ENCODE peak calls at places on chromosomes 4 and X, in five cellular contexts. E is adrenal gland, I is uterus, A is cardiac muscle cell, O is neural progenitor cell. L is an unnamed sample.

GRCh38 chr4:34105311-34105710 is 2139.0 kb downstream of the ARAP2 start:
- DNase-seq in O (no peak), I (no peak), A (no peak), E (no peak), L (no peak)

GRCh38 chrX:28542791-28543190 is 44.5 kb upstream of the IL1RAPL1 start:
- DNase-seq in E (no peak), A (no peak), I (no peak), O (no peak), L (no peak)

GRCh38 chrX:85828771-85829170 is 218.6 kb downstream of the CHM start:
- DNase-seq in E (no peak), A (no peak), I (no peak), O (no peak), L (no peak)

GRCh38 chr4:67735325-67735724 is 18.9 kb downstream of the GNRHR start:
- DNase-seq in I (no peak), E (no peak), A (no peak), O (no peak), L (no peak)

GRCh38 chrX:102958794-102959193 is 21.7 kb downstream of the RAB40AL start:
- DNase-seq in A (no peak), I (no peak), O (no peak), E (no peak), L (no peak)

GRCh38 chr4:26522478-26522877 is 32.2 kb upstream of the CCKAR start:
- DNase-seq in I (no peak), O (no peak), A (no peak), E (no peak), L (no peak)

GRCh38 chr4:60868232-60868960 is 331.7 kb upstream of the ADGRL3 start:
- DNase-seq in E (no peak), A (no peak), I (no peak), O (no peak), L (no peak)

GRCh38 chr4:1501754-1502500 is 95.7 kb upstream of the NKX1-1 start:
- DNase-seq in I (peak; percentile 7), A (no peak), O (no peak), E (peak; percentile 2), L (peak; percentile 1)

GRCh38 chr4:115433501-115433900 is 320.1 kb upstream of the NDST4 start:
- DNase-seq in A (no peak), E (no peak), O (no peak), I (no peak), L (no peak)

GRCh38 chr4:95362906-95363578 is 185.7 kb downstream of the UNC5C start:
- DNase-seq in A (peak; percentile 32), I (peak; percentile 32), E (peak; percentile 13), O (peak; percentile 49), L (peak; percentile 56)

GRCh38 chr4:155582971-155583437 is 83.6 kb upstream of the GUCY1A1 start:
- DNase-seq in E (no peak), O (no peak), I (no peak), A (no peak), L (no peak)
- H3K27ac ChIP-seq in E (no peak overlapping the region), O (no peak overlapping the region), I (no peak overlapping the region), A (no peak overlapping the region), L (peak overlapping the region; percentile 47)

GRCh38 chr4:142314686-142315085 is 531.4 kb downstream of the INPP4B start:
- DNase-seq in A (no peak), O (no peak), E (no peak), I (no peak), L (no peak)
- H3K4me1 ChIP-seq in A (no peaks in the 10 kb centered on the region), O (no peaks in the 10 kb centered on the region), E (peaks cover 6% of the 10 kb centered on the region), I (no peaks in the 10 kb centered on the region), L (peaks cover 6% of the 10 kb centered on the region)

DNA sequence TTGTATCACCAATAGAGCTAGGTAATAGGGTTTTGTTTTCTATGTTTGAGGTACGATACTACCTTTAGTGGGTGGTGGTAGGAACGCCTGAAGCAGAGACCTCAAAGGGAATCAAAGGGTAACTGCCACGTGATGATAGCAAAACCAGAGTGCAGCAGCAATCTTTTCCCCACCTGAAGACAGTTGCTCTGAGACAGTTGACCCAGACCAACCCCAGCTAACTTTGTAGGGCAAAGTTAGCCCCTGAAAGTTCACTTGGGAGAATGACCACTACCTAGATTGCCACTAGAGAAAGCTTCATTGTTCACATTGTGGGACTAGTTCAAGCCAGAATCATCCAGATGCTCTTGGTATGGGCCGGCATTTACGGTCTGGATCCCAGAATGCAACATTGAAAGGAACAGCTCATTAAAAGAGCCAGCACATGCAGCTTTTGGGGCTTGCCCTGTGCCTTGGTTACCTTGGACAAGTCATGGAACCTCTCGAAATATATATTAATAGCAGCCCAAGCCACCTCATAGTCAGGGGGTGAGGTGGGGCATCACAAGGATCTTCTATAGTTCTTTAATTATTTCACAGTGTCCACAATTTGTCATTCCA is 4.0 kb downstream of the SEPTIN6 start:
- DNase-seq in A (no peak), E (no peak), O (no peak), I (no peak), L (no peak)
- H3K27ac ChIP-seq in A (no peak overlapping the region), E (no peak overlapping the region), O (no peak overlapping the region), I (no peak overlapping the region), L (no peak overlapping the region)

GRCh38 chrX:97284531-97284930 is 400.8 kb downstream of the RPA4 start:
- DNase-seq in E (no peak), A (no peak), O (no peak), I (no peak), L (no peak)

GRCh38 chrX:97294016-97294415 is 410.3 kb downstream of the RPA4 start:
- DNase-seq in I (no peak), A (no peak), E (no peak), O (no peak), L (no peak)

GRCh38 chrX:97295954-97296353 is 412.2 kb downstream of the RPA4 start:
- DNase-seq in I (no peak), A (no peak), E (no peak), O (no peak), L (no peak)

GRCh38 chrX:97290199-97290598 is 406.5 kb downstream of the RPA4 start:
- DNase-seq in E (no peak), I (no peak), O (no peak), A (no peak), L (no peak)
- H3K4me1 ChIP-seq in E (no peaks in the 10 kb centered on the region), I (no peaks in the 10 kb centered on the region), O (peaks cover 6% of the 10 kb centered on the region), A (no peaks in the 10 kb centered on the region), L (no peaks in the 10 kb centered on the region)

GRCh38 chr4:22512306-22512705 is 3.6 kb downstream of the ADGRA3 start:
- DNase-seq in E (no peak), O (no peak), A (no peak), I (no peak), L (no peak)

GRCh38 chr4:22515145-22515887 is 550 bp downstream of the ADGRA3 start:
- DNase-seq in E (peak; percentile 76), I (peak; percentile 66), O (peak; percentile 84), A (peak; percentile 83), L (peak; percentile 88)

GRCh38 chr4:22515888-22516541 is at the start of gene ADGRA3:
- DNase-seq in E (peak; percentile 88), O (peak; percentile 91), A (peak; percentile 90), I (peak; percentile 74), L (peak; percentile 86)

GRCh38 chr4:22514431-22514830 is 1.4 kb downstream of the ADGRA3 start:
- DNase-seq in A (no peak), I (no peak), E (no peak), O (no peak), L (no peak)

DNA sequence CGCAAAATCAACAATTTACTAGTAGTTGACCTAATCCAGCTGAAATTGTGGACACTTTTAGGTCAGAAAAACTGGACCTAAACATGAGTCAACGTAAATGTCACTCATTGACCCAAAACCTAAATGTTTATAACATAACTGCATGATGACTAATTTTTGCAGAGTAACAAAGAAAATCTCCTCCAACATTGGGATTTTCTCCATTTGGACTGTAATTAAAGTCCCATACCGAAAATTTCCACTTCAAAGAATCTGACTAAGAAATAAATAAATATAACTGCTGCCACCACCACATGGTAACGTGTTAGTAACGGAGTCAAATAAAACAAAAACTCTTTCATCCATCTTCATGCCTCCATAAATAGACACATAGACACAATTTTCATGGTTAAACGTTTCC is 1.9 kb downstream of the ADGRA3 start:
- DNase-seq in O (no peak), E (no peak), A (no peak), I (no peak), L (no peak)
- H3K27ac ChIP-seq in O (no peak overlapping the region), E (no peak overlapping the region), A (no peak overlapping the region), I (no peak overlapping the region), L (peak overlapping the region; percentile 69)

L was measured in SJCRH30.